ENCODE peak calls at places on chromosome 10, in ten cellular contexts. K is skeletal muscle cell, X is tibial artery, Q is left lung, R is ovary, Z is transverse colon, I is NB4, E is thyroid gland, L is psoas muscle, G is adrenal gland. D is an unnamed sample.

GRCh38 chr10:85995791-85996190 is 370.8 kb downstream of the GRID1 start:
- DNase-seq in I (peak; percentile 35), E (peak; percentile 61), Q (no peak), X (no peak), Z (no peak), K (no peak), R (no peak), G (peak; percentile 56), L (no peak), D (no peak)

GRCh38 chr10:61815505-61815904 is 86.0 kb upstream of the ARID5B start:
- DNase-seq in E (no peak), R (no peak), Z (no peak), K (no peak), Q (no peak), G (no peak), I (peak; percentile 5), L (no peak), X (no peak), D (no peak)

GRCh38 chr10:25557136-25557535 is 376.9 kb upstream of the MYO3A start:
- DNase-seq in G (no peak), I (no peak), X (no peak), Q (no peak), E (no peak), Z (no peak), L (no peak), K (no peak), R (no peak), D (no peak)

GRCh38 chr10:5369362-5370158 is 4.8 kb downstream of the UCN3 start:
- DNase-seq in R (no peak), L (no peak), Q (no peak), K (no peak), X (no peak), G (no peak), Z (no peak), I (no peak), E (no peak), D (no peak)

GRCh38 chr10:126783806-126784205 is 113.3 kb upstream of the C10orf90 start:
- DNase-seq in Z (no peak), I (no peak), G (no peak), R (no peak), L (no peak), E (no peak), K (no peak), X (no peak), Q (no peak), D (no peak)

GRCh38 chr10:67492317-67493019 is 203.5 kb downstream of the CTNNA3 start:
- DNase-seq in K (no peak), L (no peak), R (no peak), X (no peak), Q (no peak), I (no peak), Z (no peak), E (no peak), G (no peak), D (no peak)

GRCh38 chr10:99548041-99548530 is 15.3 kb downstream of the NKX2-3 start:
- DNase-seq in Q (no peak), I (peak; percentile 60), G (no peak), R (no peak), L (no peak), K (no peak), Z (no peak), X (no peak), E (no peak), D (no peak)

GRCh38 chr10:68135922-68136718 is 26.8 kb downstream of the MYPN start:
- DNase-seq in X (no peak), K (peak; percentile 73), E (no peak), L (no peak), I (no peak), R (no peak), Q (no peak), Z (no peak), G (peak; percentile 61), D (no peak)

GRCh38 chr10:113128450-113129105 is 178.5 kb downstream of the TCF7L2 start:
- DNase-seq in R (no peak), K (no peak), E (no peak), G (no peak), Q (no peak), Z (no peak), X (no peak), L (no peak), I (no peak), D (no peak)

GRCh38 chr10:70503776-70504175 is 25.2 kb downstream of the PALD1 start:
- DNase-seq in L (no peak), Z (no peak), Q (no peak), K (no peak), R (no peak), E (no peak), I (no peak), G (no peak), X (no peak), D (no peak)

GRCh38 chr10:75211007-75211735 is 575 bp downstream of the VDAC2 start:
- DNase-seq in K (no peak), Q (no peak), I (peak; percentile 65), X (no peak), R (no peak), G (peak; percentile 39), Z (peak; percentile 64), L (no peak), E (no peak), D (no peak)

GRCh38 chr10:88012627-88013026 is 149.2 kb downstream of the PTEN start:
- DNase-seq in Z (no peak), X (no peak), I (no peak), L (no peak), G (no peak), Q (no peak), K (no peak), R (no peak), E (no peak), D (no peak)

GRCh38 chr10:50506861-50507573 is 116.7 kb downstream of the SGMS1 start:
- DNase-seq in X (no peak), K (no peak), Q (no peak), L (no peak), G (no peak), R (no peak), Z (no peak), I (no peak), E (peak; percentile 77), D (no peak)

GRCh38 chr10:62180677-62181076 is 88.0 kb downstream of the RTKN2 start:
- DNase-seq in R (no peak), G (no peak), Z (no peak), I (no peak), L (no peak), X (no peak), E (no peak), Q (no peak), K (no peak), D (no peak)

DNA sequence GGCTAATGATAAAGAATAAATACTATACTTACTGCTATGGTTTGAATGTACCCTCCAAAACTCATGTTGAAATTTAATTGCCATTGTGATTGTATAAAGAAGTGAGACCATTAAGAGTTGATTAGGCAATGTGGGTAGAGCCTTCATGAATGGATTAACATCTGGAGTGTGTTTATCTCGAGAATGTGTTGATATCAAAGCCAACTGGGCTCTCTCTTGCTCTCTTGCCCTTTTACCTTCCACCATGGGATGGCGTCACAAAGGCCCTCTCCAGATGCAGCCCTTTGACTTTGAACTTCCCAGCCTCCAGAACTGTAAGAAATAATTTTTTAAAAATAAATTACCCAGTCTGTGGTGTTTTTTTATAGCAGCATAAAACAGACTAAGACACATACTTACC is 50.1 kb upstream of the GHITM start:
- DNase-seq in I (no peak), E (no peak), Z (no peak), G (no peak), X (no peak), R (no peak), Q (no peak), L (no peak), K (no peak), D (no peak)
- H3K4me3 ChIP-seq in I (no peak overlapping the region), E (no peak overlapping the region), Z (no peak overlapping the region), G (no peak overlapping the region), X (no peak overlapping the region), R (no peak overlapping the region), Q (no peak overlapping the region), L (no peak overlapping the region), K (no peak overlapping the region), D (no peak overlapping the region)

GRCh38 chr10:11756766-11757315 is 14.7 kb downstream of the ECHDC3 start:
- DNase-seq in X (no peak), L (no peak), Z (no peak), R (no peak), G (no peak), E (no peak), Q (no peak), K (no peak), I (no peak), D (no peak)
- H3K4me3 ChIP-seq in X (no peak overlapping the region), L (no peak overlapping the region), Z (no peak overlapping the region), R (no peak overlapping the region), G (no peak overlapping the region), E (no peak overlapping the region), Q (no peak overlapping the region), K (no peak overlapping the region), I (no peak overlapping the region), D (no peak overlapping the region)

GRCh38 chr10:133324857-133325260 is 11.8 kb downstream of the CALY start:
- DNase-seq in Z (no peak), E (no peak), X (peak; percentile 3), R (no peak), K (no peak), Q (peak; percentile 68), L (no peak), I (no peak), G (no peak), D (no peak)

GRCh38 chr10:133325761-133326463 is 10.8 kb downstream of the CALY start:
- DNase-seq in X (no peak), G (no peak), R (no peak), E (no peak), Q (peak; percentile 69), L (peak; percentile 45), I (no peak), K (no peak), Z (no peak), D (no peak)

GRCh38 chr10:133326745-133327650 is 9.7 kb downstream of the CALY start:
- DNase-seq in E (no peak), K (no peak), Q (peak; percentile 53), L (peak; percentile 44), X (no peak), R (no peak), I (no peak), Z (no peak), G (no peak), D (no peak)

GRCh38 chr10:133324198-133324792 is 12.4 kb downstream of the CALY start:
- DNase-seq in X (peak; percentile 18), E (peak; percentile 60), L (peak; percentile 71), Z (peak; percentile 84), K (no peak), G (peak; percentile 89), Q (peak; percentile 82), I (peak; percentile 51), R (peak; percentile 63), D (no peak)

GRCh38 chr10:133325392-133325760 is 11.3 kb downstream of the CALY start:
- DNase-seq in Z (no peak), E (peak; percentile 12), L (no peak), Q (peak; percentile 66), I (no peak), X (no peak), R (no peak), K (no peak), G (peak; percentile 84), D (no peak)
- H3K4me3 ChIP-seq in Z (peak overlapping the region; percentile 24), E (peak overlapping the region; percentile 5), L (peak overlapping the region; percentile 51), Q (no peak overlapping the region), I (no peak overlapping the region), X (peak overlapping the region; percentile 51), R (peak overlapping the region; percentile 24), K (peak overlapping the region; percentile 41), G (no peak overlapping the region), D (no peak overlapping the region)

DNA sequence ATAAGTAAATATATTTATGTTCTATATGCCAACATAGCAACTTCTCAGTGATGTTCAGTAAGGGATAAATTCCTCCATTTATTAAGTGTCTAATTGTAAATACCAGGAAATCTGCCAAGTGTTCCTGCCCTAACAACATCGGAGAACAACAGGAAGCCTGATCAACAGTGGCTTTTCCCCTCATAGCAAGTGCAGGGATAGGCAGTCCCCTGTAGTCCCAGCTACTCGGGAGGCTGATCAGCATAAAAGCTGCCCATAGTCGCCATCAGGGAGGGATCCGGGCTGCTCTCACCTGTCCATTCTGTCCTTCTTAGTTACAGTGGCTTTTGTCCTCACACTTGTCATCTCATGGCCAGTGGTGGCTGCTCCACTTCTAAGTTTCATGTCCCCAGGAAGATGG is 141.3 kb downstream of the IDE start:
- DNase-seq in E (no peak), R (no peak), Z (no peak), G (no peak), L (no peak), Q (no peak), K (no peak), X (no peak), I (no peak), D (no peak)
- H3K4me3 ChIP-seq in E (no peak overlapping the region), R (no peak overlapping the region), Z (no peak overlapping the region), G (no peak overlapping the region), L (no peak overlapping the region), Q (no peak overlapping the region), K (no peak overlapping the region), X (no peak overlapping the region), I (no peak overlapping the region), D (no peak overlapping the region)